ENCODE peak calls at places on chromosomes 12 and 14, in five cellular contexts. One of them, this sample, is unnamed.

GRCh38 chr14:96648506-96649326 is 146.5 kb downstream of the PAPOLA start:
- DNase-seq in brain microvascular endothelial cell: no peak
- DNase-seq in NB4: no peak
- DNase-seq in neural crest cell: no peak
- DNase-seq in mucosa of descending colon: no peak
- DNase-seq in this sample: no peak

GRCh38 chr12:5259523-5259922 is 172.4 kb upstream of the NTF3 start:
- DNase-seq in mucosa of descending colon: no peak
- DNase-seq in NB4: no peak
- DNase-seq in neural crest cell: no peak
- DNase-seq in brain microvascular endothelial cell: no peak
- DNase-seq in this sample: no peak

GRCh38 chr14:53273671-53274072 is 120.5 kb upstream of the DDHD1 start:
- DNase-seq in NB4: peak
- DNase-seq in mucosa of descending colon: no peak
- DNase-seq in brain microvascular endothelial cell: no peak
- DNase-seq in neural crest cell: no peak
- DNase-seq in this sample: no peak

GRCh38 chr14:61585598-61586538 is 109.4 kb upstream of the HIF1A start:
- DNase-seq in mucosa of descending colon: peak
- DNase-seq in neural crest cell: no peak
- DNase-seq in NB4: no peak
- DNase-seq in brain microvascular endothelial cell: peak
- DNase-seq in this sample: no peak

GRCh38 chr12:87985069-87985675 is 44.0 kb downstream of the C12orf50 start:
- DNase-seq in NB4: no peak
- DNase-seq in brain microvascular endothelial cell: no peak
- DNase-seq in mucosa of descending colon: no peak
- DNase-seq in neural crest cell: no peak
- DNase-seq in this sample: no peak

GRCh38 chr12:31868980-31869379 is 90.2 kb upstream of the RESF1 start:
- DNase-seq in brain microvascular endothelial cell: no peak
- DNase-seq in NB4: no peak
- DNase-seq in neural crest cell: no peak
- DNase-seq in mucosa of descending colon: no peak
- DNase-seq in this sample: no peak

GRCh38 chr14:39023939-39024871 is 78.8 kb downstream of the SEC23A start:
- DNase-seq in brain microvascular endothelial cell: no peak
- DNase-seq in neural crest cell: no peak
- DNase-seq in mucosa of descending colon: peak
- DNase-seq in NB4: no peak
- DNase-seq in this sample: no peak

GRCh38 chr12:92055877-92056276 is 89.8 kb downstream of the BTG1 start:
- DNase-seq in brain microvascular endothelial cell: no peak
- DNase-seq in neural crest cell: no peak
- DNase-seq in NB4: no peak
- DNase-seq in mucosa of descending colon: peak
- DNase-seq in this sample: peak

GRCh38 chr12:119216084-119216483 is 37.4 kb downstream of the HSPB8 start:
- DNase-seq in brain microvascular endothelial cell: no peak
- DNase-seq in NB4: no peak
- DNase-seq in mucosa of descending colon: no peak
- DNase-seq in neural crest cell: no peak
- DNase-seq in this sample: no peak

GRCh38 chr14:81301371-81301770 is 80.6 kb upstream of the GTF2A1 start:
- DNase-seq in brain microvascular endothelial cell: no peak
- DNase-seq in NB4: no peak
- DNase-seq in mucosa of descending colon: no peak
- DNase-seq in neural crest cell: no peak
- DNase-seq in this sample: no peak

GRCh38 chr12:9331218-9331626 is 123.0 kb upstream of the PZP start:
- DNase-seq in brain microvascular endothelial cell: peak
- DNase-seq in mucosa of descending colon: peak
- DNase-seq in neural crest cell: peak
- DNase-seq in NB4: peak
- DNase-seq in this sample: peak

GRCh38 chr12:58922849-58923248 is 2.5 kb upstream of the LRIG3 start:
- DNase-seq in mucosa of descending colon: no peak
- DNase-seq in NB4: no peak
- DNase-seq in neural crest cell: no peak
- DNase-seq in brain microvascular endothelial cell: peak
- DNase-seq in this sample: no peak

GRCh38 chr12:24739094-24739779 is 209.7 kb downstream of the BCAT1 start:
- DNase-seq in neural crest cell: no peak
- DNase-seq in mucosa of descending colon: no peak
- DNase-seq in brain microvascular endothelial cell: no peak
- DNase-seq in NB4: no peak
- DNase-seq in this sample: no peak

GRCh38 chr12:74111688-74112360 is 425.8 kb upstream of the ATXN7L3B start:
- DNase-seq in neural crest cell: no peak
- DNase-seq in brain microvascular endothelial cell: peak
- DNase-seq in NB4: peak
- DNase-seq in mucosa of descending colon: no peak
- DNase-seq in this sample: no peak

GRCh38 chr12:93107514-93107942 is 178.4 kb upstream of the EEA1 start:
- DNase-seq in NB4: no peak
- DNase-seq in neural crest cell: no peak
- DNase-seq in mucosa of descending colon: no peak
- DNase-seq in brain microvascular endothelial cell: no peak
- DNase-seq in this sample: no peak

GRCh38 chr14:31297701-31298344 is 90.2 kb upstream of the HECTD1 start:
- DNase-seq in neural crest cell: no peak
- DNase-seq in NB4: no peak
- DNase-seq in brain microvascular endothelial cell: no peak
- DNase-seq in mucosa of descending colon: no peak
- DNase-seq in this sample: no peak

GRCh38 chr12:50040657-50041056 is 15.4 kb upstream of the RACGAP1 start:
- DNase-seq in mucosa of descending colon: no peak
- DNase-seq in neural crest cell: no peak
- DNase-seq in NB4: no peak
- DNase-seq in brain microvascular endothelial cell: no peak
- DNase-seq in this sample: no peak

GRCh38 chr14:100487304-100487703 is 99.9 kb downstream of the BEGAIN start:
- DNase-seq in brain microvascular endothelial cell: no peak
- DNase-seq in NB4: no peak
- DNase-seq in neural crest cell: no peak
- DNase-seq in mucosa of descending colon: no peak
- DNase-seq in this sample: no peak

GRCh38 chr12:48788852-48789775 is at the start of gene ADCY6:
- DNase-seq in mucosa of descending colon: peak
- DNase-seq in NB4: peak
- DNase-seq in brain microvascular endothelial cell: peak
- DNase-seq in neural crest cell: peak
- DNase-seq in this sample: no peak

GRCh38 chr14:21428930-21429329 is 27.0 kb downstream of the CHD8 start:
- DNase-seq in neural crest cell: no peak
- DNase-seq in mucosa of descending colon: peak
- DNase-seq in brain microvascular endothelial cell: no peak
- DNase-seq in NB4: no peak
- DNase-seq in this sample: no peak

GRCh38 chr12:117027251-117028086 is 71.7 kb downstream of the TESC start:
- DNase-seq in brain microvascular endothelial cell: no peak
- DNase-seq in NB4: no peak
- DNase-seq in mucosa of descending colon: no peak
- DNase-seq in neural crest cell: no peak
- DNase-seq in this sample: no peak

GRCh38 chr12:11202811-11203210 is 16.1 kb upstream of the TAS2R42 start:
- DNase-seq in neural crest cell: no peak
- DNase-seq in brain microvascular endothelial cell: no peak
- DNase-seq in NB4: no peak
- DNase-seq in mucosa of descending colon: no peak
- DNase-seq in this sample: no peak

GRCh38 chr12:11209098-11209497 is 22.4 kb upstream of the TAS2R42 start:
- DNase-seq in NB4: no peak
- DNase-seq in neural crest cell: no peak
- DNase-seq in mucosa of descending colon: no peak
- DNase-seq in brain microvascular endothelial cell: no peak
- DNase-seq in this sample: no peak

DNA sequence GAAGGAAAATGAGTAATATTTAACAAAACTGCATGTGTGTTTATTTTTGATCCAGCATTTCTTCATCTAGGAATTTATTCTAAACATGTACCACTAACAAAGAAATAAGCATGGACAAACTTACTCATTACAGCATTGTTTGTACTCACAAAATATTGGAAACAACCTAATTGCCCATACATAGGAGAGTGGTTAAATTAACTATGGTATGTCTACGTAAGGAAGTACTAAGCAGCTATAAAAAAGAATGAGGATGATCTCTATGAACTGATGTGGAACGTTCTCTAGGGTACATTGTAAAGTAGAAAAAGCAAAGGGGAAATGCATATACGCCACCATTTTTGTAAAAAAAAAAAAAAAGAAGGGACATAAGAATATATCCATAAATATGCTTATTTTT is 17.4 kb upstream of the TAS2R42 start:
- DNase-seq in mucosa of descending colon: no peak
- DNase-seq in brain microvascular endothelial cell: no peak
- DNase-seq in NB4: no peak
- DNase-seq in neural crest cell: no peak
- DNase-seq in this sample: no peak
- TF ChIP-seq CTCF in mucosa of descending colon: no peak
- TF ChIP-seq CTCF in brain microvascular endothelial cell: no peak
- TF ChIP-seq CTCF in NB4: no peak
- TF ChIP-seq CTCF in neural crest cell: no peak
- TF ChIP-seq CTCF in this sample: no peak

GRCh38 chr12:20220339-20220738 is 148.0 kb upstream of the PDE3A start:
- DNase-seq in neural crest cell: no peak
- DNase-seq in NB4: peak
- DNase-seq in brain microvascular endothelial cell: peak
- DNase-seq in mucosa of descending colon: no peak
- DNase-seq in this sample: no peak
- TF ChIP-seq CTCF in neural crest cell: no peak
- TF ChIP-seq CTCF in NB4: peak
- TF ChIP-seq CTCF in brain microvascular endothelial cell: peak
- TF ChIP-seq CTCF in mucosa of descending colon: no peak
- TF ChIP-seq CTCF in this sample: no peak

DNA sequence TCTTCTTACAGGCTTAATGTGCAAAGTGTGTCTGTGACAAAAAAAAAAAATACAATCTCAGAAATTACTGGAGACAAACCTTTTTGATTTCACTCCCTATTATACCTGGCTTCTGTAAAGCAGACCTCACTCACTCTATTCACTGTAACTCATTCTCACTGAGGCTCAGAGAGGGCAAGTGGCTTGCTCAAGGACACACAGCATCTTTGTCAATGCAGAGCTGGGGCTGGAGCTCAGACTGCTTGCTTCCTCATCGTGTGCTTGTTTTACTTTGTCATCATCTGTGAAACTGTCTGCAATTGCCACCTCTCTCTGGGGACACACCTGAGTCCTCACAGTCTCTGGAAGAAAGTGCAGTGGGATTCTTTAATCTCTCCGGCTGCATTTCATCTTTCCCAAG is 120.0 kb downstream of the PTPN11 start:
- DNase-seq in brain microvascular endothelial cell: no peak
- DNase-seq in neural crest cell: no peak
- DNase-seq in mucosa of descending colon: no peak
- DNase-seq in NB4: no peak
- DNase-seq in this sample: no peak
- TF ChIP-seq CTCF in brain microvascular endothelial cell: no peak
- TF ChIP-seq CTCF in neural crest cell: no peak
- TF ChIP-seq CTCF in mucosa of descending colon: no peak
- TF ChIP-seq CTCF in NB4: no peak
- TF ChIP-seq CTCF in this sample: no peak

GRCh38 chr14:106556665-106557289 is 1030.4 kb downstream of the TMEM121 start:
- DNase-seq in mucosa of descending colon: peak
- DNase-seq in NB4: peak
- DNase-seq in neural crest cell: no peak
- DNase-seq in brain microvascular endothelial cell: no peak
- DNase-seq in this sample: peak
- TF ChIP-seq CTCF in mucosa of descending colon: peak
- TF ChIP-seq CTCF in NB4: peak
- TF ChIP-seq CTCF in neural crest cell: peak
- TF ChIP-seq CTCF in brain microvascular endothelial cell: peak
- TF ChIP-seq CTCF in this sample: peak

DNA sequence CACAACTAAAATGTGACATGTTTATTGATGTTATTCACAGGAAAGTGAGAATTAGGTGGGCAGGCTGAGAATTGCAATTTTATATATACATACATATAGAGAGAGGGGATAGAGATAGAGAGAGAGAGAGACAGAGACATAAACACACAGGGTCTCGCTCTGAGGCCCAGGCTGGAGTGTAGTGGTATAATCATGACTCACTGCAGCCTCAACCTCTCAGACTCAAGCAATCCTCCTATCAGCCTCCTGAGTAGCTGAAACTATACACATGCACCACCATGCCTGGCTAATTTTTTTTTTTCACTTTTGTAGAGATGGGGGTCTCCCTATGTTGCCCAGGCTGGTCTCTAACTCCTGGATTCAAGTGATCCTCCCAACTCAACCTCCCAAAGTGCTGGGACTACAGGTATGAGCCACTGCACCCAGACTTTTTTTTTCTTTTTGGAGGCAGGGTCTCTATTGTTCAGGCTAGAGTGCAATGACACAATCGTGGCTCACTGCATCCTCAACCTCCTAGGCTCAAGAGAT is 49.1 kb downstream of the R3HDM2 start:
- DNase-seq in brain microvascular endothelial cell: peak
- DNase-seq in mucosa of descending colon: no peak
- DNase-seq in NB4: no peak
- DNase-seq in neural crest cell: no peak
- DNase-seq in this sample: no peak
- TF ChIP-seq CTCF in brain microvascular endothelial cell: no peak
- TF ChIP-seq CTCF in mucosa of descending colon: no peak
- TF ChIP-seq CTCF in NB4: no peak
- TF ChIP-seq CTCF in neural crest cell: no peak
- TF ChIP-seq CTCF in this sample: no peak

GRCh38 chr12:55729592-55730446 is 1.0 kb upstream of the CD63 start:
- DNase-seq in mucosa of descending colon: peak
- DNase-seq in brain microvascular endothelial cell: peak
- DNase-seq in neural crest cell: peak
- DNase-seq in NB4: peak
- DNase-seq in this sample: peak
- TF ChIP-seq CTCF in mucosa of descending colon: no peak
- TF ChIP-seq CTCF in brain microvascular endothelial cell: peak
- TF ChIP-seq CTCF in neural crest cell: no peak
- TF ChIP-seq CTCF in NB4: peak
- TF ChIP-seq CTCF in this sample: no peak

DNA sequence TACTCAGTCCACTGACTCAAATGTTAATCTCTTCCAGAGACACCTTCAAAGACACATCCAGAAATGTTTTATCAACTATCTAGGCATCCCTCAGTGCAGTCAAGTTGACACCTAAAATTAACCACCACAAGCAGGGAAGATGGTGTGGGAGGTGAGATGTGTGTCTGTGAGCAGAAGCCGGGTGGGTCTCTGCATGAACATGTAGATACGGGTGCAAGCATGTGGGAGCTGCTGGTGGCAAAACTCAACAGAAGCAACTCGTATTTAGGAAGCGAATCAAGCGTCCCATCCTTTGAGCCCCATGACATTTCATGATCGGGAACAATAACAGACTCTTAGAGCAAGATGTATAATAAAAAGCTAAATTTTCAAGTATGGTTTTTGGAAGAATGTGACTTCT is 110.0 kb upstream of the C14orf180 start:
- DNase-seq in mucosa of descending colon: no peak
- DNase-seq in NB4: no peak
- DNase-seq in neural crest cell: no peak
- DNase-seq in brain microvascular endothelial cell: no peak
- DNase-seq in this sample: no peak
- TF ChIP-seq CTCF in mucosa of descending colon: no peak
- TF ChIP-seq CTCF in NB4: no peak
- TF ChIP-seq CTCF in neural crest cell: no peak
- TF ChIP-seq CTCF in brain microvascular endothelial cell: no peak
- TF ChIP-seq CTCF in this sample: no peak

This sample was measured in CD4-positive, alpha-beta T cell.